ENCODE peak calls at places on chromosomes 12 and 14, in ten cellular contexts. One of them, this sample, is unnamed.

GRCh38 chr14:69483765-69484443 is 624 bp upstream of the PLEKHD1 start:
- DNase-seq in EL: no peak
- DNase-seq in stimulated activated CD8-positive, alpha-beta memory T cell treated with anti-CD3 and anti-CD28 coated beads, Interleukin-7, amount 100 ng/mL, for 1 hour: no peak
- DNase-seq in omental fat pad: no peak
- DNase-seq in NAMALWA: no peak
- DNase-seq in transverse colon: peak
- DNase-seq in fibroblast of pulmonary artery: no peak
- DNase-seq in iris pigment epithelial cell: peak
- DNase-seq in SHP77: peak
- DNase-seq in right atrium auricular region: no peak
- DNase-seq in this sample: peak

GRCh38 chr12:52155048-52155868 is 36.6 kb downstream of the KRT80 start:
- DNase-seq in EL: no peak
- DNase-seq in stimulated activated CD8-positive, alpha-beta memory T cell treated with anti-CD3 and anti-CD28 coated beads, Interleukin-7, amount 100 ng/mL, for 1 hour: no peak
- DNase-seq in omental fat pad: no peak
- DNase-seq in NAMALWA: no peak
- DNase-seq in transverse colon: no peak
- DNase-seq in fibroblast of pulmonary artery: peak
- DNase-seq in iris pigment epithelial cell: peak
- DNase-seq in SHP77: no peak
- DNase-seq in right atrium auricular region: no peak
- DNase-seq in this sample: peak

GRCh38 chr12:1220127-1221092 is 229.4 kb downstream of the ERC1 start:
- DNase-seq in EL: no peak
- DNase-seq in stimulated activated CD8-positive, alpha-beta memory T cell treated with anti-CD3 and anti-CD28 coated beads, Interleukin-7, amount 100 ng/mL, for 1 hour: no peak
- DNase-seq in omental fat pad: no peak
- DNase-seq in NAMALWA: no peak
- DNase-seq in transverse colon: peak
- DNase-seq in fibroblast of pulmonary artery: peak
- DNase-seq in iris pigment epithelial cell: no peak
- DNase-seq in SHP77: no peak
- DNase-seq in right atrium auricular region: no peak
- DNase-seq in this sample: no peak

GRCh38 chr14:33692762-33693161 is 258.1 kb downstream of the EGLN3 start:
- DNase-seq in EL: peak
- DNase-seq in stimulated activated CD8-positive, alpha-beta memory T cell treated with anti-CD3 and anti-CD28 coated beads, Interleukin-7, amount 100 ng/mL, for 1 hour: no peak
- DNase-seq in omental fat pad: no peak
- DNase-seq in NAMALWA: no peak
- DNase-seq in transverse colon: no peak
- DNase-seq in fibroblast of pulmonary artery: peak
- DNase-seq in iris pigment epithelial cell: peak
- DNase-seq in SHP77: no peak
- DNase-seq in right atrium auricular region: no peak
- DNase-seq in this sample: peak

GRCh38 chr12:100234591-100235304 is 32.1 kb downstream of the DEPDC4 start:
- DNase-seq in EL: peak
- DNase-seq in stimulated activated CD8-positive, alpha-beta memory T cell treated with anti-CD3 and anti-CD28 coated beads, Interleukin-7, amount 100 ng/mL, for 1 hour: no peak
- DNase-seq in omental fat pad: no peak
- DNase-seq in NAMALWA: peak
- DNase-seq in transverse colon: no peak
- DNase-seq in fibroblast of pulmonary artery: peak
- DNase-seq in iris pigment epithelial cell: peak
- DNase-seq in SHP77: peak
- DNase-seq in right atrium auricular region: no peak
- DNase-seq in this sample: no peak

GRCh38 chr12:100356646-100357223 is at the start of gene SLC17A8:
- DNase-seq in EL: no peak
- DNase-seq in stimulated activated CD8-positive, alpha-beta memory T cell treated with anti-CD3 and anti-CD28 coated beads, Interleukin-7, amount 100 ng/mL, for 1 hour: no peak
- DNase-seq in omental fat pad: no peak
- DNase-seq in NAMALWA: no peak
- DNase-seq in transverse colon: peak
- DNase-seq in fibroblast of pulmonary artery: no peak
- DNase-seq in iris pigment epithelial cell: no peak
- DNase-seq in SHP77: no peak
- DNase-seq in right atrium auricular region: no peak
- DNase-seq in this sample: no peak

GRCh38 chr12:123180171-123180570 is 29.3 kb upstream of the PITPNM2 start:
- DNase-seq in EL: no peak
- DNase-seq in stimulated activated CD8-positive, alpha-beta memory T cell treated with anti-CD3 and anti-CD28 coated beads, Interleukin-7, amount 100 ng/mL, for 1 hour: no peak
- DNase-seq in omental fat pad: no peak
- DNase-seq in NAMALWA: no peak
- DNase-seq in transverse colon: no peak
- DNase-seq in fibroblast of pulmonary artery: no peak
- DNase-seq in iris pigment epithelial cell: no peak
- DNase-seq in SHP77: no peak
- DNase-seq in right atrium auricular region: no peak
- DNase-seq in this sample: no peak

GRCh38 chr12:102171951-102172350 is 25.7 kb downstream of the PMCH start:
- DNase-seq in EL: peak
- DNase-seq in stimulated activated CD8-positive, alpha-beta memory T cell treated with anti-CD3 and anti-CD28 coated beads, Interleukin-7, amount 100 ng/mL, for 1 hour: no peak
- DNase-seq in omental fat pad: no peak
- DNase-seq in NAMALWA: no peak
- DNase-seq in transverse colon: no peak
- DNase-seq in fibroblast of pulmonary artery: no peak
- DNase-seq in iris pigment epithelial cell: no peak
- DNase-seq in SHP77: no peak
- DNase-seq in right atrium auricular region: no peak
- DNase-seq in this sample: peak

GRCh38 chr12:68932123-68932700 is 759 bp downstream of the CPM start:
- DNase-seq in EL: no peak
- DNase-seq in stimulated activated CD8-positive, alpha-beta memory T cell treated with anti-CD3 and anti-CD28 coated beads, Interleukin-7, amount 100 ng/mL, for 1 hour: no peak
- DNase-seq in omental fat pad: no peak
- DNase-seq in NAMALWA: peak
- DNase-seq in transverse colon: peak
- DNase-seq in fibroblast of pulmonary artery: no peak
- DNase-seq in iris pigment epithelial cell: peak
- DNase-seq in SHP77: no peak
- DNase-seq in right atrium auricular region: no peak
- DNase-seq in this sample: no peak

GRCh38 chr12:32031109-32031508 is 71.9 kb downstream of the RESF1 start:
- DNase-seq in EL: no peak
- DNase-seq in stimulated activated CD8-positive, alpha-beta memory T cell treated with anti-CD3 and anti-CD28 coated beads, Interleukin-7, amount 100 ng/mL, for 1 hour: no peak
- DNase-seq in omental fat pad: no peak
- DNase-seq in NAMALWA: no peak
- DNase-seq in transverse colon: no peak
- DNase-seq in fibroblast of pulmonary artery: no peak
- DNase-seq in iris pigment epithelial cell: no peak
- DNase-seq in SHP77: no peak
- DNase-seq in right atrium auricular region: no peak
- DNase-seq in this sample: no peak

GRCh38 chr14:36975834-36976233 is 196.6 kb downstream of the SLC25A21 start:
- DNase-seq in EL: peak
- DNase-seq in stimulated activated CD8-positive, alpha-beta memory T cell treated with anti-CD3 and anti-CD28 coated beads, Interleukin-7, amount 100 ng/mL, for 1 hour: no peak
- DNase-seq in omental fat pad: no peak
- DNase-seq in NAMALWA: no peak
- DNase-seq in transverse colon: no peak
- DNase-seq in fibroblast of pulmonary artery: no peak
- DNase-seq in iris pigment epithelial cell: no peak
- DNase-seq in SHP77: peak
- DNase-seq in right atrium auricular region: no peak
- DNase-seq in this sample: peak

GRCh38 chr12:76391461-76391860 is 43.2 kb upstream of the BBS10 start:
- DNase-seq in EL: no peak
- DNase-seq in stimulated activated CD8-positive, alpha-beta memory T cell treated with anti-CD3 and anti-CD28 coated beads, Interleukin-7, amount 100 ng/mL, for 1 hour: no peak
- DNase-seq in omental fat pad: no peak
- DNase-seq in NAMALWA: no peak
- DNase-seq in transverse colon: no peak
- DNase-seq in fibroblast of pulmonary artery: no peak
- DNase-seq in iris pigment epithelial cell: no peak
- DNase-seq in SHP77: no peak
- DNase-seq in right atrium auricular region: no peak
- DNase-seq in this sample: peak

GRCh38 chr14:100879194-100879593 is 24.3 kb downstream of the RTL1 start:
- DNase-seq in EL: no peak
- DNase-seq in stimulated activated CD8-positive, alpha-beta memory T cell treated with anti-CD3 and anti-CD28 coated beads, Interleukin-7, amount 100 ng/mL, for 1 hour: no peak
- DNase-seq in omental fat pad: no peak
- DNase-seq in NAMALWA: no peak
- DNase-seq in transverse colon: no peak
- DNase-seq in fibroblast of pulmonary artery: no peak
- DNase-seq in iris pigment epithelial cell: no peak
- DNase-seq in SHP77: no peak
- DNase-seq in right atrium auricular region: no peak
- DNase-seq in this sample: no peak

GRCh38 chr12:127531561-127531960 is 735.4 kb upstream of the TMEM132C start:
- DNase-seq in EL: no peak
- DNase-seq in stimulated activated CD8-positive, alpha-beta memory T cell treated with anti-CD3 and anti-CD28 coated beads, Interleukin-7, amount 100 ng/mL, for 1 hour: no peak
- DNase-seq in omental fat pad: no peak
- DNase-seq in NAMALWA: no peak
- DNase-seq in transverse colon: no peak
- DNase-seq in fibroblast of pulmonary artery: no peak
- DNase-seq in iris pigment epithelial cell: no peak
- DNase-seq in SHP77: no peak
- DNase-seq in right atrium auricular region: no peak
- DNase-seq in this sample: no peak

GRCh38 chr14:74618078-74618952 is 6.3 kb upstream of the LTBP2 start:
- DNase-seq in EL: peak
- DNase-seq in stimulated activated CD8-positive, alpha-beta memory T cell treated with anti-CD3 and anti-CD28 coated beads, Interleukin-7, amount 100 ng/mL, for 1 hour: peak
- DNase-seq in omental fat pad: no peak
- DNase-seq in NAMALWA: peak
- DNase-seq in transverse colon: peak
- DNase-seq in fibroblast of pulmonary artery: peak
- DNase-seq in iris pigment epithelial cell: peak
- DNase-seq in SHP77: no peak
- DNase-seq in right atrium auricular region: no peak
- DNase-seq in this sample: peak

This sample was measured in mammary epithelial cell.